ENCODE peak calls at places on chromosomes 12 and 14, in seven cellular contexts. One of them, this sample, is unnamed. For H3K4me1, the result is how much of the 10 kb centered on the place peaks cover.

GRCh38 chr14:21614245-21614644 is 20.5 kb downstream of the OR10G2 start:
- DNase-seq in H1: no peak
- DNase-seq in fibroblast of lung: no peak
- DNase-seq in tibial nerve: no peak
- DNase-seq in psoas muscle: no peak
- DNase-seq in cardiac muscle cell: no peak
- DNase-seq in transverse colon: no peak
- DNase-seq in this sample: no peak

GRCh38 chr12:94498073-94498472 is 38.4 kb upstream of the CEP83 start:
- DNase-seq in H1: no peak
- DNase-seq in fibroblast of lung: no peak
- DNase-seq in tibial nerve: no peak
- DNase-seq in psoas muscle: no peak
- DNase-seq in cardiac muscle cell: no peak
- DNase-seq in transverse colon: no peak
- DNase-seq in this sample: no peak

GRCh38 chr14:68337279-68337678 is 455.6 kb downstream of the ZFP36L1 start:
- DNase-seq in H1: no peak
- DNase-seq in fibroblast of lung: no peak
- DNase-seq in tibial nerve: no peak
- DNase-seq in psoas muscle: no peak
- DNase-seq in cardiac muscle cell: no peak
- DNase-seq in transverse colon: no peak
- DNase-seq in this sample: no peak

GRCh38 chr14:38855513-38855912 is 247.5 kb downstream of the SEC23A start:
- DNase-seq in H1: no peak
- DNase-seq in fibroblast of lung: no peak
- DNase-seq in tibial nerve: no peak
- DNase-seq in psoas muscle: no peak
- DNase-seq in cardiac muscle cell: no peak
- DNase-seq in transverse colon: no peak
- DNase-seq in this sample: no peak

GRCh38 chr14:20613094-20614037 is 22.2 kb upstream of the RNASE12 start:
- DNase-seq in H1: peak
- DNase-seq in fibroblast of lung: peak
- DNase-seq in tibial nerve: peak
- DNase-seq in psoas muscle: peak
- DNase-seq in cardiac muscle cell: peak
- DNase-seq in transverse colon: peak
- DNase-seq in this sample: peak

GRCh38 chr12:16610006-16610520 is 4.1 kb upstream of the LMO3 start:
- DNase-seq in H1: no peak
- DNase-seq in fibroblast of lung: no peak
- DNase-seq in tibial nerve: no peak
- DNase-seq in psoas muscle: no peak
- DNase-seq in cardiac muscle cell: no peak
- DNase-seq in transverse colon: no peak
- DNase-seq in this sample: no peak

GRCh38 chr12:38892090-38892786 is 13.2 kb downstream of the CPNE8 start:
- DNase-seq in H1: no peak
- DNase-seq in fibroblast of lung: no peak
- DNase-seq in tibial nerve: no peak
- DNase-seq in psoas muscle: no peak
- DNase-seq in cardiac muscle cell: peak
- DNase-seq in transverse colon: peak
- DNase-seq in this sample: no peak

GRCh38 chr12:118498171-118498570 is 121.8 kb downstream of the SUDS3 start:
- DNase-seq in H1: no peak
- DNase-seq in fibroblast of lung: no peak
- DNase-seq in tibial nerve: no peak
- DNase-seq in psoas muscle: no peak
- DNase-seq in cardiac muscle cell: no peak
- DNase-seq in transverse colon: no peak
- DNase-seq in this sample: peak

GRCh38 chr12:64714551-64714968 is 44.6 kb downstream of the GNS start:
- DNase-seq in H1: no peak
- DNase-seq in fibroblast of lung: no peak
- DNase-seq in tibial nerve: no peak
- DNase-seq in psoas muscle: no peak
- DNase-seq in cardiac muscle cell: no peak
- DNase-seq in transverse colon: no peak
- DNase-seq in this sample: no peak

GRCh38 chr12:123031171-123031845 is 50.8 kb downstream of the ARL6IP4 start:
- DNase-seq in H1: no peak
- DNase-seq in fibroblast of lung: no peak
- DNase-seq in tibial nerve: no peak
- DNase-seq in psoas muscle: no peak
- DNase-seq in cardiac muscle cell: no peak
- DNase-seq in transverse colon: no peak
- DNase-seq in this sample: no peak

GRCh38 chr14:97107070-97107469 is 309.9 kb downstream of the VRK1 start:
- DNase-seq in H1: no peak
- DNase-seq in fibroblast of lung: no peak
- DNase-seq in tibial nerve: no peak
- DNase-seq in psoas muscle: no peak
- DNase-seq in cardiac muscle cell: no peak
- DNase-seq in transverse colon: no peak
- DNase-seq in this sample: no peak

GRCh38 chr14:63438065-63438757 is 105.0 kb downstream of the PPP2R5E start:
- DNase-seq in H1: no peak
- DNase-seq in fibroblast of lung: peak
- DNase-seq in tibial nerve: peak
- DNase-seq in psoas muscle: peak
- DNase-seq in cardiac muscle cell: peak
- DNase-seq in transverse colon: peak
- DNase-seq in this sample: peak
- H3K4me1 ChIP-seq in H1: under half
- H3K4me1 ChIP-seq in fibroblast of lung: under half
- H3K4me1 ChIP-seq in tibial nerve: half or more
- H3K4me1 ChIP-seq in psoas muscle: half or more
- H3K4me1 ChIP-seq in cardiac muscle cell: under half
- H3K4me1 ChIP-seq in transverse colon: under half
- H3K4me1 ChIP-seq in this sample: under half

DNA sequence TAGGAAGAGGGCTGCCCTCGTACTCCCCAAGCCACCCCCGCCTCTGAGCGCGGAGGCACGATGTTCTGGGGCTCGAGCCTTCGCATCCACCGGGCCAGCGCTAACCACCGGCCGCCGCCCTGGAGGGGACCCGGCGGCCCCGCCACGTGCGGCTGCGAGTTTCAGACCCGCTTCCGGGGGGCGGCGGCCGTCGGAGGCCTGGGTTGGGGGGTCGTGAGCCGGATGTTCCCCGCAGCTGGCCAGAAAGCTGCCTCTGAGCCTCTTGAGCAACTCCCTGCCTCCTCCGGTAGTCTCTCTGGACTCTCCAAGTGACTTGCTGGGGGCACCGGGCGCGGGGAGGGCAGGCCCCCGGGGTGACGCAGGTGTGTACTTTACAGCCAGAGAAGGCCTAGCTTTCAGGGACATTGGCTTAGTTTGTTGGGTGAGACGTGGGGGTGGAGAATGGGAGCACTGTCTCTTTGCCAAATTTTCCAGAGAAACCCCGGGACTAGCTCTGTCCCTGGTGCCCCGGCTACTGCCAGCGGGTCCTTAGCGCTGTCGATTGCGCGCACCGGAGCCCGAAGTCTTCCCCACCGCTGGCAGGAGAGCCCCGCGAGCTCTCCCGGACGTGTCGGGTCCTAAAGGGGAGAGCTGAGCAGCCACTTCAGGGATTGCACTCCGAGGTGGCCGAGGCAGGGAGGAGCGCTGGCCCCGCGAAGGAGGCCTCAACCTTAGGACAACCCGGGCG is 15.6 kb downstream of the OTX2 start:
- DNase-seq in H1: peak
- DNase-seq in fibroblast of lung: no peak
- DNase-seq in tibial nerve: no peak
- DNase-seq in psoas muscle: no peak
- DNase-seq in cardiac muscle cell: no peak
- DNase-seq in transverse colon: no peak
- DNase-seq in this sample: no peak
- H3K4me3 ChIP-seq in H1: peak
- H3K4me3 ChIP-seq in fibroblast of lung: no peak
- H3K4me3 ChIP-seq in tibial nerve: no peak
- H3K4me3 ChIP-seq in psoas muscle: peak
- H3K4me3 ChIP-seq in cardiac muscle cell: peak
- H3K4me3 ChIP-seq in transverse colon: no peak
- H3K4me3 ChIP-seq in this sample: no peak

DNA sequence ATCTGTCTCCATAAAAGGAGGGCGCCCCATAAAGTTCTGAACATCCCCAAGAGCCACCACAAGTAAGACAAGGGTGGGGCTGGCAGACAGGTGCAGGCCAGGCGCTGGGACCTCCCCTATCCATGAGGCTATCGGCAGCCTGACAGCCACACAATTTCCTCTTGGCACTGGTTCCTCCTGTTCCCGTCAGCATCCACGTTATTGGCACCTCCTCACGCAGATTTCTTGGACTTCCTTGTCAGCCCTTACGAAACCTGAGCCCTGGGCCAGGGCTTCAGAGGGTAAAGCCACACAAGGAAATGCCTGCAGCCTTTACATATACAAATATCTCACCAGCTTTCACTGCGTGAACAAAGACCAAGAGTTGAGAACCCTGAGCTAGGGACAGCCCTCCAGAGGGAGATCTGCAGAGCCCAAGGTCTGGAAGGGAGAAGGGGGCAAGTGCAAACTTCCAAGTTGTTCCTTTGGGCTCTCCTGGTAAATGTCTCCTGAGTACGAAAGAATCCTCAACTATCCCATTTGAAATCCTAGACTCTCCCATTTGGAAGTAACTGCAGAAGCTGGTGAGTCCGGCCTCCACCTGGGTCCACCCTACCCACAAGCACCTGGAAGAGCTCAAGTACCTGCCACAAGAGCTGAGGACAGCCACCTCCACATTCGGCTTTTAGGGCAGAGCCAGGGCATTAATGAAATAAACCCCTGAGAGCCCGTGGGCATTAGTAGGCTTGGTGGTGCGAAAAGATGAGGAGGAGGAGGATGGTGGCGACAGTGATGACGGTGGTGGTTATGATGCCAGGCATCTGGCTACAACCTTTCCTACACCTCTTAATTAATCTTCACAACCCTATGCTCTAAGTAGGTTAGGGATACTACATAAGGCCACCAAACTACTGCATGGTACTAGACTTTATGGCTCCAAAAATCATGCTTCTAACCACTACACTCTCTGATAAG is 5.5 kb upstream of the TC2N start:
- DNase-seq in H1: no peak
- DNase-seq in fibroblast of lung: peak
- DNase-seq in tibial nerve: peak
- DNase-seq in psoas muscle: peak
- DNase-seq in cardiac muscle cell: peak
- DNase-seq in transverse colon: peak
- DNase-seq in this sample: peak
- H3K4me1 ChIP-seq in H1: under half
- H3K4me1 ChIP-seq in fibroblast of lung: under half
- H3K4me1 ChIP-seq in tibial nerve: under half
- H3K4me1 ChIP-seq in psoas muscle: under half
- H3K4me1 ChIP-seq in cardiac muscle cell: under half
- H3K4me1 ChIP-seq in transverse colon: under half
- H3K4me1 ChIP-seq in this sample: under half

GRCh38 chr14:61654026-61654425 is 41.3 kb upstream of the HIF1A start:
- DNase-seq in H1: no peak
- DNase-seq in fibroblast of lung: no peak
- DNase-seq in tibial nerve: no peak
- DNase-seq in psoas muscle: no peak
- DNase-seq in cardiac muscle cell: no peak
- DNase-seq in transverse colon: no peak
- DNase-seq in this sample: no peak
- H3K4me3 ChIP-seq in H1: no peak
- H3K4me3 ChIP-seq in fibroblast of lung: no peak
- H3K4me3 ChIP-seq in tibial nerve: no peak
- H3K4me3 ChIP-seq in psoas muscle: no peak
- H3K4me3 ChIP-seq in cardiac muscle cell: no peak
- H3K4me3 ChIP-seq in transverse colon: no peak
- H3K4me3 ChIP-seq in this sample: no peak

This sample was measured in heart left ventricle.